ENCODE peak calls at places on chromosomes 1 and 21, in ten cellular contexts. One of them, this sample, is unnamed.

GRCh38 chr1:20194224-20194623 is 7.9 kb upstream of the PLA2G2C start:
- DNase-seq in effector memory CD4-positive, alpha-beta T cell: no peak
- DNase-seq in lung: no peak
- DNase-seq in A673: no peak
- DNase-seq in A549: no peak
- DNase-seq in breast epithelium: no peak
- DNase-seq in tibial nerve: no peak
- DNase-seq in body of pancreas: no peak
- DNase-seq in transverse colon: no peak
- DNase-seq in heart right ventricle: no peak
- DNase-seq in this sample: no peak

GRCh38 chr1:50605186-50605875 is 182.1 kb upstream of the DMRTA2 start:
- DNase-seq in A673: peak; percentile 71
- DNase-seq in effector memory CD4-positive, alpha-beta T cell: no peak
- DNase-seq in lung: no peak
- DNase-seq in body of pancreas: peak; percentile 22
- DNase-seq in A549: peak; percentile 35
- DNase-seq in breast epithelium: no peak
- DNase-seq in heart right ventricle: no peak
- DNase-seq in transverse colon: peak; percentile 10
- DNase-seq in tibial nerve: no peak
- DNase-seq in this sample: no peak

GRCh38 chr1:204420039-204421004 is 8.7 kb upstream of the PPP1R15B start:
- DNase-seq in transverse colon: no peak
- DNase-seq in tibial nerve: no peak
- DNase-seq in effector memory CD4-positive, alpha-beta T cell: no peak
- DNase-seq in A673: no peak
- DNase-seq in lung: no peak
- DNase-seq in A549: no peak
- DNase-seq in heart right ventricle: no peak
- DNase-seq in body of pancreas: no peak
- DNase-seq in breast epithelium: no peak
- DNase-seq in this sample: no peak

GRCh38 chr1:40438391-40439015 is 11.8 kb upstream of the ZFP69B start:
- DNase-seq in heart right ventricle: no peak
- DNase-seq in tibial nerve: no peak
- DNase-seq in breast epithelium: no peak
- DNase-seq in transverse colon: no peak
- DNase-seq in effector memory CD4-positive, alpha-beta T cell: no peak
- DNase-seq in A549: peak; percentile 16
- DNase-seq in lung: no peak
- DNase-seq in A673: peak; percentile 56
- DNase-seq in body of pancreas: peak; percentile 20
- DNase-seq in this sample: peak; percentile 31

GRCh38 chr1:169869426-169869825 is 24.3 kb downstream of the SCYL3 start:
- DNase-seq in lung: no peak
- DNase-seq in breast epithelium: no peak
- DNase-seq in body of pancreas: no peak
- DNase-seq in A549: no peak
- DNase-seq in transverse colon: no peak
- DNase-seq in effector memory CD4-positive, alpha-beta T cell: no peak
- DNase-seq in tibial nerve: no peak
- DNase-seq in heart right ventricle: no peak
- DNase-seq in A673: no peak
- DNase-seq in this sample: no peak

GRCh38 chr1:115196291-115196690 is 107.0 kb upstream of the TSPAN2 start:
- DNase-seq in heart right ventricle: no peak
- DNase-seq in tibial nerve: no peak
- DNase-seq in breast epithelium: no peak
- DNase-seq in A673: no peak
- DNase-seq in transverse colon: no peak
- DNase-seq in A549: no peak
- DNase-seq in lung: no peak
- DNase-seq in body of pancreas: no peak
- DNase-seq in effector memory CD4-positive, alpha-beta T cell: no peak
- DNase-seq in this sample: no peak

GRCh38 chr1:244796719-244797406 is 38.6 kb upstream of the COX20 start:
- DNase-seq in heart right ventricle: no peak
- DNase-seq in lung: peak; percentile 70
- DNase-seq in effector memory CD4-positive, alpha-beta T cell: peak; percentile 7
- DNase-seq in body of pancreas: peak; percentile 69
- DNase-seq in A549: peak; percentile 67
- DNase-seq in transverse colon: peak; percentile 69
- DNase-seq in tibial nerve: peak; percentile 51
- DNase-seq in A673: peak; percentile 74
- DNase-seq in breast epithelium: peak; percentile 64
- DNase-seq in this sample: peak; percentile 21

GRCh38 chr1:7616076-7616833 is 154.8 kb upstream of the VAMP3 start:
- DNase-seq in tibial nerve: no peak
- DNase-seq in lung: peak; percentile 36
- DNase-seq in A673: peak; percentile 51
- DNase-seq in A549: peak; percentile 10
- DNase-seq in effector memory CD4-positive, alpha-beta T cell: no peak
- DNase-seq in transverse colon: peak; percentile 14
- DNase-seq in body of pancreas: peak; percentile 51
- DNase-seq in heart right ventricle: peak; percentile 59
- DNase-seq in breast epithelium: no peak
- DNase-seq in this sample: peak; percentile 22

GRCh38 chr21:32735524-32735923 is 7.7 kb upstream of the SYNJ1 start:
- DNase-seq in A549: no peak
- DNase-seq in transverse colon: no peak
- DNase-seq in effector memory CD4-positive, alpha-beta T cell: no peak
- DNase-seq in A673: no peak
- DNase-seq in lung: no peak
- DNase-seq in tibial nerve: no peak
- DNase-seq in body of pancreas: no peak
- DNase-seq in heart right ventricle: no peak
- DNase-seq in breast epithelium: no peak
- DNase-seq in this sample: no peak

GRCh38 chr1:29708381-29708780 is 472.1 kb downstream of the PTPRU start:
- DNase-seq in transverse colon: no peak
- DNase-seq in tibial nerve: no peak
- DNase-seq in effector memory CD4-positive, alpha-beta T cell: no peak
- DNase-seq in A549: peak; percentile 19
- DNase-seq in A673: peak; percentile 58
- DNase-seq in heart right ventricle: no peak
- DNase-seq in body of pancreas: no peak
- DNase-seq in breast epithelium: no peak
- DNase-seq in lung: no peak
- DNase-seq in this sample: no peak

GRCh38 chr1:184152502-184152901 is 101.0 kb downstream of the TSEN15 start:
- DNase-seq in A673: peak; percentile 99
- DNase-seq in tibial nerve: no peak
- DNase-seq in A549: no peak
- DNase-seq in body of pancreas: peak; percentile 14
- DNase-seq in lung: no peak
- DNase-seq in breast epithelium: no peak
- DNase-seq in heart right ventricle: no peak
- DNase-seq in effector memory CD4-positive, alpha-beta T cell: no peak
- DNase-seq in transverse colon: peak; percentile 13
- DNase-seq in this sample: no peak

GRCh38 chr1:223720987-223721591 is 8.8 kb downstream of the CAPN2 start:
- DNase-seq in heart right ventricle: no peak
- DNase-seq in effector memory CD4-positive, alpha-beta T cell: no peak
- DNase-seq in A549: peak; percentile 87
- DNase-seq in lung: peak; percentile 72
- DNase-seq in body of pancreas: peak; percentile 54
- DNase-seq in A673: no peak
- DNase-seq in transverse colon: peak; percentile 70
- DNase-seq in breast epithelium: no peak
- DNase-seq in tibial nerve: no peak
- DNase-seq in this sample: no peak

GRCh38 chr1:63124666-63125191 is 197.6 kb upstream of the FOXD3 start:
- DNase-seq in A673: peak; percentile 28
- DNase-seq in heart right ventricle: no peak
- DNase-seq in tibial nerve: no peak
- DNase-seq in A549: no peak
- DNase-seq in breast epithelium: no peak
- DNase-seq in transverse colon: no peak
- DNase-seq in effector memory CD4-positive, alpha-beta T cell: no peak
- DNase-seq in lung: no peak
- DNase-seq in body of pancreas: no peak
- DNase-seq in this sample: no peak

GRCh38 chr1:56024155-56024554 is 555.2 kb downstream of the PLPP3 start:
- DNase-seq in lung: no peak
- DNase-seq in A549: no peak
- DNase-seq in transverse colon: no peak
- DNase-seq in tibial nerve: no peak
- DNase-seq in heart right ventricle: no peak
- DNase-seq in body of pancreas: no peak
- DNase-seq in A673: no peak
- DNase-seq in effector memory CD4-positive, alpha-beta T cell: no peak
- DNase-seq in breast epithelium: no peak
- DNase-seq in this sample: no peak

GRCh38 chr21:43767980-43768867 is 7.9 kb downstream of the CSTB start:
- DNase-seq in A549: peak; percentile 89
- DNase-seq in breast epithelium: no peak
- DNase-seq in A673: no peak
- DNase-seq in body of pancreas: peak; percentile 61
- DNase-seq in tibial nerve: peak; percentile 48
- DNase-seq in transverse colon: peak; percentile 82
- DNase-seq in lung: peak; percentile 78
- DNase-seq in heart right ventricle: no peak
- DNase-seq in effector memory CD4-positive, alpha-beta T cell: no peak
- DNase-seq in this sample: no peak

GRCh38 chr1:220787069-220787614 is 429 bp downstream of the MTARC1 start:
- DNase-seq in transverse colon: peak; percentile 80
- DNase-seq in A673: no peak
- DNase-seq in lung: peak; percentile 77
- DNase-seq in tibial nerve: no peak
- DNase-seq in effector memory CD4-positive, alpha-beta T cell: no peak
- DNase-seq in heart right ventricle: no peak
- DNase-seq in A549: peak; percentile 16
- DNase-seq in breast epithelium: no peak
- DNase-seq in body of pancreas: peak; percentile 82
- DNase-seq in this sample: no peak

GRCh38 chr1:178283409-178283808 is 189.5 kb downstream of the RASAL2 start:
- DNase-seq in A549: no peak
- DNase-seq in A673: no peak
- DNase-seq in effector memory CD4-positive, alpha-beta T cell: no peak
- DNase-seq in tibial nerve: no peak
- DNase-seq in breast epithelium: no peak
- DNase-seq in transverse colon: no peak
- DNase-seq in heart right ventricle: no peak
- DNase-seq in body of pancreas: peak; percentile 26
- DNase-seq in lung: no peak
- DNase-seq in this sample: no peak

GRCh38 chr1:30929944-30930525 is 21.5 kb upstream of the SDC3 start:
- DNase-seq in breast epithelium: no peak
- DNase-seq in transverse colon: no peak
- DNase-seq in body of pancreas: no peak
- DNase-seq in A673: no peak
- DNase-seq in effector memory CD4-positive, alpha-beta T cell: no peak
- DNase-seq in heart right ventricle: no peak
- DNase-seq in lung: no peak
- DNase-seq in A549: no peak
- DNase-seq in tibial nerve: no peak
- DNase-seq in this sample: no peak
- H3K27ac ChIP-seq in breast epithelium: peak overlapping the region; percentile 77
- H3K27ac ChIP-seq in transverse colon: no peak overlapping the region
- H3K27ac ChIP-seq in body of pancreas: no peak overlapping the region
- H3K27ac ChIP-seq in A673: no peak overlapping the region
- H3K27ac ChIP-seq in effector memory CD4-positive, alpha-beta T cell: no peak overlapping the region
- H3K27ac ChIP-seq in heart right ventricle: no peak overlapping the region
- H3K27ac ChIP-seq in lung: no peak overlapping the region
- H3K27ac ChIP-seq in A549: no peak overlapping the region
- H3K27ac ChIP-seq in tibial nerve: peak overlapping the region; percentile 62
- H3K27ac ChIP-seq in this sample: no peak overlapping the region

GRCh38 chr1:158147396-158148353 is 33.0 kb upstream of the CD1D start:
- DNase-seq in A673: no peak
- DNase-seq in body of pancreas: peak; percentile 22
- DNase-seq in transverse colon: peak; percentile 21
- DNase-seq in lung: no peak
- DNase-seq in effector memory CD4-positive, alpha-beta T cell: no peak
- DNase-seq in A549: no peak
- DNase-seq in heart right ventricle: no peak
- DNase-seq in tibial nerve: no peak
- DNase-seq in breast epithelium: no peak
- DNase-seq in this sample: no peak
- H3K4me3 ChIP-seq in A673: no peak overlapping the region
- H3K4me3 ChIP-seq in body of pancreas: no peak overlapping the region
- H3K4me3 ChIP-seq in transverse colon: no peak overlapping the region
- H3K4me3 ChIP-seq in lung: no peak overlapping the region
- H3K4me3 ChIP-seq in effector memory CD4-positive, alpha-beta T cell: no peak overlapping the region
- H3K4me3 ChIP-seq in A549: no peak overlapping the region
- H3K4me3 ChIP-seq in heart right ventricle: no peak overlapping the region
- H3K4me3 ChIP-seq in tibial nerve: no peak overlapping the region
- H3K4me3 ChIP-seq in breast epithelium: no peak overlapping the region
- H3K4me3 ChIP-seq in this sample: no peak overlapping the region

GRCh38 chr1:235325854-235326253 is 2.1 kb downstream of the ARID4B start:
- DNase-seq in A673: no peak
- DNase-seq in effector memory CD4-positive, alpha-beta T cell: no peak
- DNase-seq in breast epithelium: no peak
- DNase-seq in tibial nerve: no peak
- DNase-seq in transverse colon: no peak
- DNase-seq in lung: no peak
- DNase-seq in body of pancreas: no peak
- DNase-seq in heart right ventricle: no peak
- DNase-seq in A549: no peak
- DNase-seq in this sample: no peak
- H3K27ac ChIP-seq in A673: peak overlapping the region; percentile 86
- H3K27ac ChIP-seq in effector memory CD4-positive, alpha-beta T cell: peak overlapping the region; percentile 98
- H3K27ac ChIP-seq in breast epithelium: no peak overlapping the region
- H3K27ac ChIP-seq in tibial nerve: peak overlapping the region; percentile 98
- H3K27ac ChIP-seq in transverse colon: no peak overlapping the region
- H3K27ac ChIP-seq in lung: no peak overlapping the region
- H3K27ac ChIP-seq in body of pancreas: no peak overlapping the region
- H3K27ac ChIP-seq in heart right ventricle: peak overlapping the region; percentile 98
- H3K27ac ChIP-seq in A549: no peak overlapping the region
- H3K27ac ChIP-seq in this sample: peak overlapping the region; percentile 86

DNA sequence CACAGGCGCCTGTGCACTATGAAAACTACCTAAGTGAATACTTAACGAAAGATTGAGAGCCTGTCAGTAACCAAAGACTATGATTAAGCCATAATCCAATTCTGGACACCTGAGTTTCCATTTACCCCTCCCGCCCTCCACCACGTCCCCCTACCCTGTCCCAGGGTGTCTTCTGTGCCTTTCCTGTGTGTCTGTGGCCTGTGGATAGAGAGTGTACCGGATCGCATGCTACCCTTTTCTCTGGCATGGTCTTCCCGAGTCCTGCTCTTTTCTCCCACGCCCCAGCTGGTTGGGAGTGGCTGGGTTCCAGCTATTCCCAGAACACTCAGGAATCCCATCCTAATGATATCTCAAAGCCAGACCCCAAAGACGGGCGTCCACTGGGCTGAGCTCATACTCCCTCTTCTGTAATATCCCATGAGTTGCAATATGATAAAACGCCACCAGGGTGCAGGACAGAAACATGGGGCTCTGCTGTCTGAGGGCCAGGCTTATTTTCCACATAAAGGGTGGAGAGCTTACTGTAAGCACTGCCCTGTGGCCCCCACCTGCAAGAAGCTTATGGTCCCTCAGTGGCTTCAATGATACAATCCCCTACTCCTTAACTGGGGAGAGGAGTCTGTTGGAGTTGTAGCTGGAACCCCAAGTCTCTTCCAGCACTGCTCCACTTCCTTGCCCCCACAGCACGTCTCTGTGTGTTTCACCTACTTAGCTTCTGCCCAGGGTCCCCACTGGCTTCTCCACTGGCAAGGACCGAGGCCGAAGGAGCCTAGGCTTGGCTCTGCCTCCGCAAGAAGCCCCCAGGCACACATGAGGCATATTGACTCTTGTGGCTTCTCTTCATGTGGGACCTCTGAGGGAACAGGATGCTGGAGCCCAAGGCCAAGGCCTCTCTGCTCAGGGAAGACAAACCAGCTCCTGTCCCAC is 17.6 kb upstream of the ALX3 start:
- DNase-seq in effector memory CD4-positive, alpha-beta T cell: no peak
- DNase-seq in A673: peak; percentile 74
- DNase-seq in transverse colon: peak; percentile 47
- DNase-seq in lung: peak; percentile 42
- DNase-seq in tibial nerve: peak; percentile 30
- DNase-seq in heart right ventricle: no peak
- DNase-seq in breast epithelium: no peak
- DNase-seq in body of pancreas: peak; percentile 67
- DNase-seq in A549: peak; percentile 35
- DNase-seq in this sample: no peak
- H3K4me3 ChIP-seq in effector memory CD4-positive, alpha-beta T cell: no peak overlapping the region
- H3K4me3 ChIP-seq in A673: no peak overlapping the region
- H3K4me3 ChIP-seq in transverse colon: no peak overlapping the region
- H3K4me3 ChIP-seq in lung: no peak overlapping the region
- H3K4me3 ChIP-seq in tibial nerve: no peak overlapping the region
- H3K4me3 ChIP-seq in heart right ventricle: no peak overlapping the region
- H3K4me3 ChIP-seq in breast epithelium: no peak overlapping the region
- H3K4me3 ChIP-seq in body of pancreas: no peak overlapping the region
- H3K4me3 ChIP-seq in A549: no peak overlapping the region
- H3K4me3 ChIP-seq in this sample: no peak overlapping the region

This sample was measured in CD8-positive, alpha-beta T cell.